ENCODE peak calls at places on chromosome 1, in five cellular contexts. S, C, G, U and T are unnamed samples.
A peak's percentile ranks its signal among the peaks of the same experiment; 100 is the strongest.

GRCh38 chr1:158095737-158096335 is 84.9 kb upstream of the CD1D start:
- DNase-seq in S (peak; percentile 27), C (no peak), G (peak; percentile 51), U (no peak), T (no peak)

GRCh38 chr1:221071761-221072160 is 192.5 kb downstream of the HLX start:
- DNase-seq in S (no peak), C (no peak), G (no peak), U (no peak), T (no peak)

GRCh38 chr1:98005326-98006010 is 84.6 kb upstream of the DPYD start:
- DNase-seq in S (no peak), C (no peak), G (no peak), U (no peak), T (no peak)

GRCh38 chr1:209708297-209708696 is 3.7 kb downstream of the HSD11B1 start:
- DNase-seq in S (no peak), C (no peak), G (no peak), U (no peak), T (no peak)

GRCh38 chr1:100622037-100622436 is 84.1 kb downstream of the GPR88 start:
- DNase-seq in S (no peak), C (no peak), G (no peak), U (peak; percentile 16), T (no peak)

GRCh38 chr1:204152310-204153044 is 633 bp upstream of the ETNK2 start:
- DNase-seq in S (no peak), C (no peak), G (no peak), U (no peak), T (no peak)

GRCh38 chr1:150548632-150549495 is at the start of gene ADAMTSL4:
- DNase-seq in S (no peak), C (no peak), G (peak; percentile 84), U (no peak), T (no peak)

GRCh38 chr1:214842856-214843255 is 239.7 kb upstream of the KCNK2 start:
- DNase-seq in S (no peak), C (no peak), G (no peak), U (no peak), T (no peak)

GRCh38 chr1:87084247-87084836 is 169.9 kb downstream of the HS2ST1 start:
- DNase-seq in S (no peak), C (no peak), G (peak; percentile 15), U (peak; percentile 6), T (no peak)

GRCh38 chr1:119481951-119482350 is 25.1 kb upstream of the HSD3B1 start:
- DNase-seq in S (no peak), C (no peak), G (no peak), U (no peak), T (no peak)

GRCh38 chr1:54329337-54329954 is 76.7 kb downstream of the SSBP3 start:
- DNase-seq in S (no peak), C (no peak), G (no peak), U (no peak), T (no peak)

GRCh38 chr1:180837025-180837424 is 75.7 kb upstream of the KIAA1614 start:
- DNase-seq in S (no peak), C (no peak), G (no peak), U (no peak), T (no peak)

GRCh38 chr1:45543599-45544417 is 6.8 kb upstream of the AKR1A1 start:
- DNase-seq in S (no peak), C (no peak), G (peak; percentile 31), U (no peak), T (no peak)

GRCh38 chr1:25080294-25081209 is 150.5 kb upstream of the RUNX3 start:
- DNase-seq in S (no peak), C (no peak), G (no peak), U (peak; percentile 32), T (peak; percentile 56)

GRCh38 chr1:234734412-234734835 is 124.4 kb upstream of the IRF2BP2 start:
- DNase-seq in S (no peak), C (no peak), G (no peak), U (no peak), T (no peak)

GRCh38 chr1:85943526-85943925 is 213.0 kb downstream of the COL24A1 start:
- DNase-seq in S (no peak), C (no peak), G (no peak), U (no peak), T (no peak)

GRCh38 chr1:203556047-203556851 is 62.3 kb downstream of the OPTC start:
- DNase-seq in S (no peak), C (peak; percentile 91), G (no peak), U (no peak), T (no peak)

GRCh38 chr1:231039161-231040018 is 664 bp downstream of the FAM89A start:
- DNase-seq in S (no peak), C (no peak), G (peak; percentile 73), U (no peak), T (no peak)

GRCh38 chr1:231041705-231042261 is 1.7 kb upstream of the FAM89A start:
- DNase-seq in S (no peak), C (no peak), G (no peak), U (no peak), T (no peak)

GRCh38 chr1:231040800-231041704 is 998 bp upstream of the FAM89A start:
- DNase-seq in S (no peak), C (no peak), G (no peak), U (no peak), T (no peak)

GRCh38 chr1:231037585-231038517 is 2.2 kb downstream of the FAM89A start:
- DNase-seq in S (no peak), C (no peak), G (no peak), U (no peak), T (no peak)

DNA sequence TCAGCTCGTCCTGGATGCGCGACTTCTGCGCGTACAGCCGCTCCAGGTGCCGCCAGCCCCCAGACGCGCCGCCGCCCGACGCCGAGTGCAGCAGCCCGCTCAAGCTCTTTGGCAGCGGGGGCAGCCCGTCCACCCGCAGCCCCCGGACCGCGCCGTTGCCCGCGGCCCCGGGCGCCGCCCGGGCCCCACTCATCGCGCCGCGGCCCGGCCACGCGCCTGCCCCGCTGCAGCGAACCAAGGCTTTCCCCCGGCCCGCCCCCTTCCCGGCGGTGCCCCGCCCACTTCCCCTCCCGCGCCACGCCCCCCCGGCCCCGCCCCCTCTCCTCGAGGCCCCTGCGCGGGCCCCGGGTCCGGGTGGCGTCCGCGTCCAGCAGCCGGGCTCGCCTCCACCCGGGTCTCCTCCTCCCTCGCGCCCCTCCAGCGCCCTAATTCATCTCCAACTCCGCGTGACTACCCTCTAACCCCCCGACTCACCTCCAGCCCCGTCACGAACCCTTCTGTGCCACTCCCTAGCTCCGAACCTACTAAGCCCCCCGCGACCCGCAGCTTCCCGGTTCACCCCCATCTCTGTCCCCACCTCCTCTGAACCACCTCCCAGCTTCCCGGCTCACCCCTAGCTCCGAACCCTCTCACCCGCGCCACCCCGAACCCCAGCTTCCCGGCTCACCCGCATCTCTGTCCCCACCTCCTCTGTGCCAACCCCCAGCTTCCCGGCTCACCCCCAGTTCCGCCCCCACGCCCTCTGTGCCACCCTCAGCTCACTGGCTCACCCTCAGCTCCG is at the start of gene FAM89A:
- DNase-seq in S (no peak), C (no peak), G (peak; percentile 84), U (peak; percentile 4), T (no peak)
- H3K27ac ChIP-seq in S (no peak within 1 kb of the TSS), C (peak within 1 kb of the TSS; percentile 66), G (peak within 1 kb of the TSS; percentile 72), U (peak within 1 kb of the TSS; percentile 77), T (no peak within 1 kb of the TSS)

GRCh38 chr1:12088607-12089006 is 25.5 kb downstream of the TNFRSF8 start:
- DNase-seq in S (no peak), C (no peak), G (no peak), U (no peak), T (no peak)
- TF ChIP-seq POLR2AphosphoS5 in S (no peak), C (no peak), G (no peak), U (no peak), T (no peak)

GRCh38 chr1:21852282-21853129 is 40.4 kb downstream of the LDLRAD2 start:
- DNase-seq in S (no peak), C (no peak), G (no peak), U (no peak), T (no peak)

GRCh38 chr1:21854090-21854750 is 42.2 kb downstream of the LDLRAD2 start:
- DNase-seq in S (no peak), C (no peak), G (no peak), U (no peak), T (no peak)

GRCh38 chr1:21853130-21853424 is 41.0 kb downstream of the LDLRAD2 start:
- DNase-seq in S (no peak), C (no peak), G (peak; percentile 72), U (no peak), T (no peak)

GRCh38 chr1:21849909-21850576 is 38.0 kb downstream of the LDLRAD2 start:
- DNase-seq in S (no peak), C (no peak), G (no peak), U (no peak), T (no peak)

DNA sequence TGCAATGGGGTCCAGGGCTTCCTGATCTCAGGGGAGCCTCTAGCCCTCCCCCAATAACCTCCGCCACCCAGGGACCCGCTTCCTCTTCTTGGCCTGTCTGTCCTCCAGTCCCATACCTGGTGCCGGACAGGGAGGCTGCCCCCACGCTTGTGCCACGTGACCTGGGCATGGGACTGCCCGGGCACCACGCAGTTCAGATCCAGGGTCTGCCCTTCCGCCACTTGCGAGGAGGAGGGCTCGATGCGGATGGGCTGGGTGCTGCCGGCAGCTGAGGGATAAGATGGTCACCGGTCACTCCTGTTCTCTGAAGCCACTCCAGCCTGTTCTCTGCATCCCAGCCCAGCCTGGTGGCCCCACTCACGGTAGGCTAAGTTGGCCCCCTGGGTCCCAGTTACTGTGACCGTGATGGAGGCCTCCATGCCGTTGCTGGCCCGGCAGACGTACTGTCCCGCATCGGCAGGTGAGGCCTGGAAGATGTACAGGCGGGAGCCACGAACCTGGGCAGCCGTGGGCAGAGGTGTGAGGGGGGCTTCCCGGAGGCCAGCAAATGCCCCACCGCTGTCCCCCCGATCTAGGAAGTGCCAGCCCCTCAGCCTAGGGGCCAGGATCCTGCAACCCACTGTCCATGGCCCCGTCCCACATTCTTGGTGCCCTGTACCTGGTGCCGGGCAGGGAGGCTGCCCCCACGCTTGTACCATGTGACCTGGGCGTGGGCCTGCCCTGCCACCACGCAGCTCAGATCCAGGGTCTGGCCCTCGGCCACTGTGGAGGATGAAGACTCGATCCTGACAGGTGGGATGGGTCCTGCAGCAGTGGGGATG is 39.6 kb downstream of the LDLRAD2 start:
- DNase-seq in S (no peak), C (no peak), G (no peak), U (no peak), T (no peak)
- H3K36me3 ChIP-seq in S (peaks cover 2% of the 10 kb centered on the region), C (peaks cover 97% of the 10 kb centered on the region), G (peaks cover 90% of the 10 kb centered on the region), U (no peaks in the 10 kb centered on the region), T (no peaks in the 10 kb centered on the region)

GRCh38 chr1:22490309-22490708 is 38.7 kb downstream of the ZBTB40 start:
- DNase-seq in S (no peak), C (no peak), G (no peak), U (no peak), T (no peak)
- H3K27ac ChIP-seq in S (no peak overlapping the region), C (no peak overlapping the region), G (no peak overlapping the region), U (no peak overlapping the region), T (no peak overlapping the region)

GRCh38 chr1:156104065-156104810 is 10.3 kb upstream of the LMNA start:
- DNase-seq in S (no peak), C (peak; percentile 95), G (no peak), U (no peak), T (no peak)
- TF ChIP-seq POLR2AphosphoS5 in S (peak; percentile 30), C (no peak), G (no peak), U (no peak), T (no peak)

GRCh38 chr1:51439895-51440294 is 79.2 kb downstream of the EPS15 start:
- DNase-seq in S (no peak), C (no peak), G (no peak), U (no peak), T (no peak)
- H3K36me3 ChIP-seq in S (peaks cover 10% of the 10 kb centered on the region), C (peaks cover 41% of the 10 kb centered on the region), G (peaks cover 63% of the 10 kb centered on the region), U (no peaks in the 10 kb centered on the region), T (peaks cover 6% of the 10 kb centered on the region)